ENCODE peak calls at places on chromosomes 7 and 10, in seven cellular contexts. C is aorta; R is GM23338; L is upper lobe of right lung; D is heart left ventricle; W is GM23248; U is CD8-positive, alpha-beta T cell. F is an unnamed sample. For H3K27me3, the result is how much of the 10 kb centered on the place peaks cover.

GRCh38 chr7:110623436-110623835 is 467.5 kb upstream of the LRRN3 start:
- DNase-seq in U (no peak), C (no peak), W (no peak), D (no peak), L (no peak), R (no peak), F (no peak)

GRCh38 chr10:3525832-3526449 is 259.1 kb downstream of the KLF6 start:
- DNase-seq in R (no peak), U (no peak), W (peak), C (no peak), L (no peak), D (no peak), F (no peak)

GRCh38 chr7:21544303-21544656 is 1.4 kb downstream of the DNAH11 start:
- DNase-seq in R (no peak), C (no peak), U (no peak), L (no peak), W (no peak), D (no peak), F (no peak)

GRCh38 chr7:115087437-115087836 is 165.5 kb downstream of the MDFIC start:
- DNase-seq in C (no peak), W (peak), L (no peak), U (no peak), D (peak), R (peak), F (peak)

GRCh38 chr10:96049340-96049739 is 6.0 kb downstream of the CCNJ start:
- DNase-seq in R (no peak), L (no peak), W (no peak), D (no peak), U (no peak), C (no peak), F (no peak)

GRCh38 chr10:60147576-60148265 is 241.4 kb upstream of the CCDC6 start:
- DNase-seq in D (no peak), C (no peak), U (no peak), R (no peak), W (no peak), L (no peak), F (no peak)

GRCh38 chr7:28609608-28610007 is 197.3 kb downstream of the CREB5 start:
- DNase-seq in D (no peak), L (no peak), C (no peak), U (no peak), R (no peak), W (no peak), F (no peak)

GRCh38 chr7:50640779-50641178 is 75.6 kb upstream of the DDC start:
- DNase-seq in D (no peak), L (peak), U (no peak), W (no peak), C (peak), R (no peak), F (no peak)

GRCh38 chr7:138608292-138608691 is 92.9 kb downstream of the SVOPL start:
- DNase-seq in U (no peak), W (peak), C (no peak), D (no peak), R (no peak), L (no peak), F (no peak)

GRCh38 chr10:54903770-54904169 is 102.7 kb upstream of the PCDH15 start:
- DNase-seq in U (no peak), R (no peak), L (no peak), C (no peak), D (no peak), W (no peak), F (no peak)

GRCh38 chr7:25636871-25637283 is 408.6 kb upstream of the NPVF start:
- DNase-seq in C (no peak), L (no peak), D (peak), R (no peak), W (no peak), U (no peak), F (no peak)

GRCh38 chr7:95132500-95132899 is 191.8 kb downstream of the PON1 start:
- DNase-seq in C (no peak), L (no peak), U (no peak), D (no peak), R (no peak), W (no peak), F (no peak)

GRCh38 chr10:100828744-100829102 is 83.3 kb downstream of the PAX2 start:
- DNase-seq in C (no peak), U (peak), R (peak), D (no peak), L (no peak), W (peak), F (no peak)
- H3K27me3 ChIP-seq in C (under half), U (half or more), R (half or more), D (half or more), L (half or more), W (half or more), F (under half)

GRCh38 chr10:33858326-33858725 is 523.9 kb upstream of the NRP1 start:
- DNase-seq in D (no peak), W (no peak), C (no peak), U (no peak), R (no peak), L (no peak), F (no peak)
- H3K27ac ChIP-seq in D (no peak), W (no peak), C (no peak), U (no peak), R (no peak), L (no peak), F (no peak)

GRCh38 chr7:1669954-1670893 is at the start of gene ELFN1:
- DNase-seq in R (peak), U (no peak), D (peak), L (peak), C (peak), W (peak), F (peak)
- H3K27me3 ChIP-seq in R (half or more), U (under half), D (under half), L (half or more), C (under half), W (under half), F (under half)

GRCh38 chr7:129832282-129832681 is 120.5 kb downstream of the UBE2H start:
- DNase-seq in R (no peak), U (no peak), C (no peak), D (no peak), W (no peak), L (no peak), F (no peak)

GRCh38 chr7:129832701-129833227 is 120.0 kb downstream of the UBE2H start:
- DNase-seq in W (no peak), C (no peak), R (no peak), L (no peak), U (no peak), D (no peak), F (no peak)

GRCh38 chr7:129829677-129830631 is 122.8 kb downstream of the UBE2H start:
- DNase-seq in C (peak), U (peak), L (no peak), R (peak), D (peak), W (peak), F (peak)

GRCh38 chr7:129831424-129832058 is 121.2 kb downstream of the UBE2H start:
- DNase-seq in D (no peak), U (no peak), R (peak), C (no peak), W (peak), L (no peak), F (no peak)

DNA sequence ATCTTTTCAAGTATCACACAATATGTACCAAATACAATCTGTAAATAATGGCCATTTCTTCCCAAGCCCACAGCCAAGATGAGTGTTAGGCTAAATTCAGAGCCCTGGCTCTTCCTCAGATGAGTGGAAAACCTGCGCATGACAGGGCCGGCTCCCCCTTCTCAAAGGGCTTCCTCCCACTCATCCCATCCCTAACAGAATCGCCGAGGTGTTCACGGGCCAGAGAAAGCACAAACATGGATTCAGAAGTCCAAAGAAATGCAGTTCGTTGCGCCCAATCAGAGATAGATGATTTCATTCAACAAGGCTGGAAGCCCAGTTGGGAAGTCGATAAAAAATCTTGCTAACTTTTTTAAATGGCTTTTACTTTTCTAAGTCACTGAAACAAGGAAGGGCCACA is 121.8 kb downstream of the UBE2H start:
- DNase-seq in C (peak), L (no peak), W (no peak), U (no peak), R (no peak), D (no peak), F (no peak)
- H3K27ac ChIP-seq in C (peak), L (peak), W (peak), U (no peak), R (peak), D (peak), F (no peak)

F was measured in right lobe of liver.